ENCODE peak calls at places on chromosome 10, in seven cellular contexts. H is H7, S is HCT116, V is adipocyte, L is fibroblast of lung, R is PC-3, O is A673. U is an unnamed sample. For H3K27me3, the result is how much of the 10 kb centered on the place peaks cover.

GRCh38 chr10:63175534-63175933 is 42.4 kb downstream of the NRBF2 start:
- DNase-seq in H (no peak), S (no peak), V (no peak), L (no peak), R (no peak), O (no peak), U (no peak)

GRCh38 chr10:63573068-63573697 is 52.0 kb downstream of the REEP3 start:
- DNase-seq in H (no peak), S (no peak), V (peak), L (peak), R (no peak), O (peak), U (peak)

GRCh38 chr10:98269435-98269912 is 1.5 kb upstream of the LOXL4 start:
- DNase-seq in H (peak), S (peak), V (peak), L (peak), R (peak), O (no peak), U (peak)

GRCh38 chr10:85280014-85280413 is 951.6 kb downstream of the CCSER2 start:
- DNase-seq in H (no peak), S (no peak), V (no peak), L (no peak), R (no peak), O (no peak), U (peak)

GRCh38 chr10:3720228-3721019 is 64.6 kb downstream of the KLF6 start:
- DNase-seq in H (no peak), S (no peak), V (peak), L (peak), R (no peak), O (peak), U (peak)

GRCh38 chr10:104325436-104326430 is 12.5 kb downstream of the ITPRIP start:
- DNase-seq in H (peak), S (no peak), V (no peak), L (no peak), R (no peak), O (no peak), U (no peak)

GRCh38 chr10:97991875-97992274 is 38.5 kb downstream of the CRTAC1 start:
- DNase-seq in H (peak), S (no peak), V (peak), L (peak), R (peak), O (peak), U (peak)

GRCh38 chr10:114408112-114408967 is 4.0 kb upstream of the AFAP1L2 start:
- DNase-seq in H (no peak), S (no peak), V (no peak), L (no peak), R (no peak), O (no peak), U (no peak)

GRCh38 chr10:11533328-11533781 is 78.1 kb downstream of the USP6NL start:
- DNase-seq in H (no peak), S (no peak), V (peak), L (peak), R (no peak), O (peak), U (peak)

GRCh38 chr10:104150206-104150605 is 28.2 kb downstream of the SFR1 start:
- DNase-seq in H (no peak), S (no peak), V (no peak), L (no peak), R (no peak), O (no peak), U (no peak)

GRCh38 chr10:99520804-99521473 is 11.8 kb upstream of the NKX2-3 start:
- DNase-seq in H (no peak), S (no peak), V (no peak), L (no peak), R (no peak), O (no peak), U (no peak)

GRCh38 chr10:99523251-99523773 is 9.4 kb upstream of the NKX2-3 start:
- DNase-seq in H (peak), S (no peak), V (no peak), L (no peak), R (no peak), O (no peak), U (no peak)

GRCh38 chr10:99522511-99523250 is 10.1 kb upstream of the NKX2-3 start:
- DNase-seq in H (peak), S (no peak), V (no peak), L (no peak), R (no peak), O (no peak), U (no peak)

GRCh38 chr10:99521474-99522077 is 11.2 kb upstream of the NKX2-3 start:
- DNase-seq in H (peak), S (no peak), V (no peak), L (no peak), R (no peak), O (no peak), U (no peak)

GRCh38 chr10:99522078-99522479 is 10.7 kb upstream of the NKX2-3 start:
- DNase-seq in H (peak), S (no peak), V (no peak), L (no peak), R (no peak), O (no peak), U (no peak)
- H3K27me3 ChIP-seq in H (half or more), S (under half), V (half or more), L (half or more), R (under half), O (half or more), U (half or more)

GRCh38 chr10:94046152-94046551 is 52.4 kb downstream of the PLCE1 start:
- DNase-seq in H (peak), S (no peak), V (no peak), L (no peak), R (no peak), O (no peak), U (no peak)

GRCh38 chr10:94043431-94043990 is 49.8 kb downstream of the PLCE1 start:
- DNase-seq in H (no peak), S (no peak), V (no peak), L (no peak), R (peak), O (no peak), U (no peak)

GRCh38 chr10:94042001-94042813 is 48.5 kb downstream of the PLCE1 start:
- DNase-seq in H (peak), S (peak), V (peak), L (peak), R (peak), O (peak), U (peak)

GRCh38 chr10:94047302-94047701 is 53.6 kb downstream of the PLCE1 start:
- DNase-seq in H (no peak), S (no peak), V (no peak), L (no peak), R (no peak), O (no peak), U (no peak)

GRCh38 chr10:94042814-94043175 is 49.1 kb downstream of the PLCE1 start:
- DNase-seq in H (no peak), S (no peak), V (no peak), L (no peak), R (no peak), O (no peak), U (peak)
- H3K4me3 ChIP-seq in H (no peak), S (no peak), V (peak), L (no peak), R (peak), O (no peak), U (no peak)

GRCh38 chr10:89700914-89701237 is 514 bp upstream of the KIF20B start:
- DNase-seq in H (no peak), S (no peak), V (no peak), L (no peak), R (no peak), O (no peak), U (no peak)

GRCh38 chr10:89705466-89705865 is 4.1 kb downstream of the KIF20B start:
- DNase-seq in H (no peak), S (no peak), V (no peak), L (no peak), R (no peak), O (no peak), U (no peak)

GRCh38 chr10:89701238-89702120 is at the start of gene KIF20B:
- DNase-seq in H (peak), S (peak), V (peak), L (peak), R (peak), O (peak), U (peak)

GRCh38 chr10:89699581-89700064 is 1.8 kb upstream of the KIF20B start:
- DNase-seq in H (no peak), S (no peak), V (peak), L (peak), R (peak), O (no peak), U (peak)

GRCh38 chr10:89702121-89702480 is 711 bp downstream of the KIF20B start:
- DNase-seq in H (no peak), S (no peak), V (peak), L (peak), R (peak), O (peak), U (peak)
- H3K27me3 ChIP-seq in H (under half), S (under half), V (under half), L (under half), R (under half), O (under half), U (under half)

DNA sequence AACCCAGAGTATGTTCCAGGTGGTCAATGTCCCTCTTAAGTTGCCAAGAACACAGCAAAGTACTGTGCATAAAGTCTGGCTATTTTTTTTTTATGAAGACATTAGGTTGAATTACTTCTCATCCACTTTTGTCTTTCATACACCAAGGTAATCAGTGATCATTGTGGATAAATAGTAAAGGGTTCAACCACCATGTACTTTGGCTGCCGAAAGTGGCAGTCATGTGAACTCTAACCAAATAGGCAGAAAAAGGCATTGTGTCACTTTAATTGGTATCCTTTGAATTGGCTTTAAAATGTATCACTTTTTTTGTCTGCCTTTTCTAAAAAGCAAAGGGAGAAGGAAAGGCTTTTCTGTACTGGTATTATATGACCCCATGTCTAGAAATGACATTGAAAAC is 7.3 kb downstream of the ITIH2 start:
- DNase-seq in H (no peak), S (no peak), V (no peak), L (no peak), R (no peak), O (no peak), U (no peak)
- H3K4me3 ChIP-seq in H (no peak), S (no peak), V (no peak), L (no peak), R (no peak), O (no peak), U (no peak)

GRCh38 chr10:43076876-43077420 is at the start of gene RET:
- DNase-seq in H (peak), S (no peak), V (peak), L (no peak), R (no peak), O (peak), U (peak)

GRCh38 chr10:43078986-43079273 is 2.1 kb downstream of the RET start:
- DNase-seq in H (peak), S (no peak), V (peak), L (no peak), R (no peak), O (peak), U (peak)

GRCh38 chr10:43076311-43076875 is 476 bp upstream of the RET start:
- DNase-seq in H (peak), S (no peak), V (no peak), L (no peak), R (no peak), O (peak), U (no peak)

GRCh38 chr10:43078175-43078985 is 1.5 kb downstream of the RET start:
- DNase-seq in H (peak), S (no peak), V (no peak), L (no peak), R (no peak), O (no peak), U (no peak)

DNA sequence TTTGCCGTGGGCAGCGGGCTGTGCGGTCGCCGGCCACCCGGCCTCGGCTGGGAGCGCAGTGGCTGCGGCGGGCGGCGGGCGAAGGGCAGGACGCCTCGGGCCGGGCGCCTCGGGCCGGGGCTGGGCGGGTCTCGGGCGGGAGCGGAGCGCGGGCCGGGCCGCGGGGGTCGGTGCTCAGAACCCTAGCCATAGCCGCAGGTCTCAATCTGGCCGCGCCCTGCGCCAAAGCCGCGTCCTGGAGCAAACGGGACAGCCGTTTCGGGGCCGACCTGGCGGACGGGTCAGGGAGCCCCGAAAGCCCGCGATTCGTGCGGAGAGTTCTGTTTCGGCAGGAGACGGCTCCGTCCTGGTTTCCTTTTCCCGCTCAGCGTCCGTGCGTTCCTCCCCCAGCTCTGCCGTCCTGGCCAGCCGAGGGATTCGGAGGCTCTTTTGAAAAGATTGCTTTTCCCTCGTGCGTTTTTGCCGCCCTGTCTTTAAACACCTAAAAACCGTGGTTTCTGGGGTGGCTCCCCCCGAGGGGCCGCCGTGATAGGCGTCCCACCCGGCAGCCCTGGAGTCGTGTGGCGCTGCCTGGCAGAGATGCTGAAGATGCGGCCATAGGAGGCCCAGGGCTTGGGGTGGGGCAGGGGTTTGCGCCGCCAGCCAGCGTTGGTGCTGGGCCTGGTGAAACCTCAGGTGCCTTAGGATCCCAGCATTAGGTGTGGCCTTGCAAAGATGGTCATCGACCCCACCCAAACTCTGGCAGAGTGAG is 727 bp downstream of the RET start:
- DNase-seq in H (peak), S (no peak), V (peak), L (no peak), R (no peak), O (no peak), U (no peak)
- H3K27me3 ChIP-seq in H (under half), S (under half), V (half or more), L (under half), R (under half), O (under half), U (half or more)

DNA sequence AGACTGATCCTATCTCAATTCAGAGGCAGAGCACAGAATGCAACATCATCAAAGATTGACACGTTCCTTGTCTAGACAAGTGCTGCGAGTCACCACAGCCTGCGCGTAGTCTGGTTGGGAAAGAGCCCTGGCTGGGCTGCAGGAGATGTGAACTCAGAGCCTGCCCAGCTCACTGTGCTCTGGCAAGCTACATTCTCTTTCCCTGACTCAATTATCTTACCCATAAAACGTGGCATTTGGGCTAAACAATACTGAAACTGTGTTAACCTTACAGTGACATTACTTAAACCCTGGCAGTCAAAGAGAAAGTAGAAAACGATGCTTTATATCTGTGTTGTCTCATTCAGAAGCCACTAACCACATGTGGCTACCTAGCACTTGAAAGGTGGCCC is 55.5 kb upstream of the FRMD4A start:
- DNase-seq in H (no peak), S (no peak), V (peak), L (peak), R (peak), O (peak), U (no peak)
- H3K4me3 ChIP-seq in H (no peak), S (no peak), V (no peak), L (no peak), R (no peak), O (no peak), U (no peak)

DNA sequence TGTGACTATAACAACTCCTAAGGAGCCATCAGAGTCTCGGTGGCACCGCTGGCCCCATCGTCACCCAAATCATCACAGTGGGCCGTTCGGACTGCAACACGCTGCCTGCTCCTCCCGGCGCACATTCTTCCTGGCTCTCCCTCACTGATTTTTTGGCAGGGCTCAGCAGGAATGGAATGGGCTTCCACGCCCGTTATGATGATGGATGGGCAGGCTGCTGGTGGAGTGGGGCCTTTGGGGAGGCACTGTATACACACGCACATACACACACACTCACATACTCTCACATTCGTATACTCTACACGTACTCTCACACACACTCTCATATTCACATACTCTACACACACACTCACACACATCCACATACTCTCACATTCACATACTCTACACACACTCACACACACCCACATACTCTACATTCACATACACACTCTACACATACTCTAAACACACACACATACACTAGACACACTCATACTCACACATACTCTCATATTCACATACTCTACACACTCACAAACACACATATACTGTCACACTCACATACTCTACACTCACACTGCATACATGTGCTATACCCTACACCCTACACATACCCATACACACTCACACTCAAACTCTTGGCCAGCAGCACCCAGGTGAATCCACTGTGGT is 99.8 kb downstream of the KCNMA1 start:
- DNase-seq in H (no peak), S (no peak), V (no peak), L (peak), R (no peak), O (no peak), U (no peak)
- H3K27me3 ChIP-seq in H (under half), S (under half), V (under half), L (under half), R (under half), O (half or more), U (under half)

U was measured in hepatocyte.